ENCODE peak calls at places on chromosomes 16 and 17, in seven cellular contexts. B is HCT116, Y is GM23248, K is SK-N-SH, A is PC-9, O is hepatocyte, T is OCI-LY7. C is an unnamed sample.
A peak's percentile ranks its signal among the peaks of the same experiment; 100 is the strongest.

GRCh38 chr16:48123104-48123788 is 32.5 kb downstream of the ABCC12 start:
- DNase-seq in B (peak; percentile 85), A (peak; percentile 79), K (no peak), T (no peak), Y (peak; percentile 100), O (peak; percentile 63), C (no peak)

GRCh38 chr16:17070882-17071592 is 399.7 kb downstream of the XYLT1 start:
- DNase-seq in A (no peak), Y (peak; percentile 33), O (peak; percentile 22), T (peak; percentile 81), B (no peak), K (no peak), C (peak; percentile 79)

GRCh38 chr16:78762222-78762621 is 662.8 kb downstream of the WWOX start:
- DNase-seq in Y (no peak), A (no peak), B (no peak), O (no peak), K (no peak), T (no peak), C (no peak)

GRCh38 chr16:83200005-83200779 is 573.4 kb downstream of the CDH13 start:
- DNase-seq in B (no peak), A (no peak), T (peak; percentile 3), K (no peak), Y (peak; percentile 68), O (no peak), C (peak; percentile 17)

GRCh38 chr17:77281904-77282367 is 141.2 kb downstream of the SEC14L1 start:
- DNase-seq in Y (no peak), T (peak; percentile 74), B (no peak), K (no peak), O (peak; percentile 62), A (peak; percentile 29), C (peak; percentile 61)

GRCh38 chr17:1002771-1003555 is 6.0 kb downstream of the TIMM22 start:
- DNase-seq in T (no peak), Y (peak; percentile 84), B (no peak), O (no peak), K (no peak), A (no peak), C (no peak)

GRCh38 chr16:5502944-5503343 is 405.3 kb upstream of the EEF2KMT start:
- DNase-seq in B (no peak), Y (no peak), T (no peak), A (no peak), O (no peak), K (no peak), C (no peak)

GRCh38 chr16:12110361-12111107 is 134.0 kb downstream of the SNX29 start:
- DNase-seq in K (no peak), Y (no peak), A (no peak), T (no peak), O (no peak), B (no peak), C (no peak)

GRCh38 chr17:3960764-3961163 is 3.5 kb downstream of the ATP2A3 start:
- DNase-seq in A (no peak), Y (peak; percentile 34), T (no peak), K (no peak), B (no peak), O (no peak), C (no peak)

DNA sequence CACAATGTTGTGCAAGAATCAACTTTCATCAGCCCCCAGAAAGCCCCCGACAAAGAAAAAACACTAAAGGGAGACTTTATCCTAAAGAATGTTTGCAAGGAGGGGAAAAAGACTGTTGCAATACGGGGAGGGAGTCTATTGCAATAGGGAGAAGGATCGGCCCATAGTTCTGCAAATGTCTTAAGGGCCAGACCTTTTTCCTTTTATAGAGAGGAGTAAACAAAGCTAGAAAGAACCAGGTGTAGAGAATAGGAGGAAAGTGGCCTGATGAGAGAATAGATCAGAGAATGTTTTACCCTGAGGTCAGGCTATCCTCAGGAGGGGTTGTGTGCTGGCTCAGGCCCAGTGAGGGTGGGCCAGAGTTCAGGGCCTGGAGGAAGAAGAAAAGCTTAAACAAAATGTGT is 8.7 kb upstream of the CAVIN1 start:
- DNase-seq in B (no peak), O (no peak), A (no peak), Y (no peak), K (no peak), T (no peak), C (peak; percentile 57)
- H3K9me2 ChIP-seq in B (no peaks in the 10 kb centered on the region), O (no peaks in the 10 kb centered on the region), A (no peaks in the 10 kb centered on the region), Y (no peaks in the 10 kb centered on the region), K (no peaks in the 10 kb centered on the region), T (no peaks in the 10 kb centered on the region), C (no peaks in the 10 kb centered on the region)

DNA sequence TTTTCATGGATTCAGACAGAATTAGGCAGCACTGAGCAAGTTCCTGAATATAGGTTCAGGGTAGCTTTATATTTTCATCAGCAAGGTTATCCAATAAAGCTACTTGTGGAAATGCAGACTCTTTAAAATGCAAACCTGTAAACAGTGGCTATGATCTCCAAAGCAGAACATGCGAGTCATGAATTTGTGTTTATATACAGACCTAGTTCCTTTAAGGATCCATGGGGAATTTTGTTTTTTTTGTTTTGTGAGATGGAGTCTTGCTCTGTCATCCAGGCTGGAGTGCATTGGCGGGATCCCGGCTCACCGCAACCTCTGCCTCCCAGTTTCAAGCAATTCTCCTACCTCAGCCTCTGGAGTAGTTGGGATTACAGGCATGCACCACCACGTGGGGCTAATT is 14.8 kb downstream of the CLEC16A start:
- DNase-seq in B (no peak), O (no peak), K (no peak), A (no peak), T (no peak), Y (no peak), C (no peak)
- H3K9me2 ChIP-seq in B (no peaks in the 10 kb centered on the region), O (no peaks in the 10 kb centered on the region), K (no peaks in the 10 kb centered on the region), A (no peaks in the 10 kb centered on the region), T (no peaks in the 10 kb centered on the region), Y (no peaks in the 10 kb centered on the region), C (no peaks in the 10 kb centered on the region)

GRCh38 chr16:58605562-58605961 is 24.1 kb downstream of the CNOT1 start:
- DNase-seq in Y (no peak), O (no peak), A (no peak), K (no peak), B (no peak), T (no peak), C (no peak)
- H3K9me2 ChIP-seq in Y (no peaks in the 10 kb centered on the region), O (no peaks in the 10 kb centered on the region), A (no peaks in the 10 kb centered on the region), K (no peaks in the 10 kb centered on the region), B (no peaks in the 10 kb centered on the region), T (no peaks in the 10 kb centered on the region), C (no peaks in the 10 kb centered on the region)

GRCh38 chr16:82007189-82007588 is 4.1 kb downstream of the SDR42E1 start:
- DNase-seq in K (no peak), T (no peak), O (no peak), A (no peak), B (no peak), Y (no peak), C (no peak)
- H3K9me2 ChIP-seq in K (no peaks in the 10 kb centered on the region), T (no peaks in the 10 kb centered on the region), O (no peaks in the 10 kb centered on the region), A (no peaks in the 10 kb centered on the region), B (no peaks in the 10 kb centered on the region), Y (no peaks in the 10 kb centered on the region), C (no peaks in the 10 kb centered on the region)

GRCh38 chr16:51592535-51592934 is 441.5 kb upstream of the SALL1 start:
- DNase-seq in Y (no peak), K (no peak), T (no peak), O (no peak), A (no peak), B (no peak), C (no peak)

GRCh38 chr16:51596247-51596646 is 445.2 kb upstream of the SALL1 start:
- DNase-seq in K (no peak), T (no peak), O (no peak), B (no peak), Y (no peak), A (no peak), C (no peak)

GRCh38 chr16:51591480-51591879 is 440.4 kb upstream of the SALL1 start:
- DNase-seq in A (no peak), T (no peak), Y (no peak), K (no peak), O (no peak), B (no peak), C (no peak)

DNA sequence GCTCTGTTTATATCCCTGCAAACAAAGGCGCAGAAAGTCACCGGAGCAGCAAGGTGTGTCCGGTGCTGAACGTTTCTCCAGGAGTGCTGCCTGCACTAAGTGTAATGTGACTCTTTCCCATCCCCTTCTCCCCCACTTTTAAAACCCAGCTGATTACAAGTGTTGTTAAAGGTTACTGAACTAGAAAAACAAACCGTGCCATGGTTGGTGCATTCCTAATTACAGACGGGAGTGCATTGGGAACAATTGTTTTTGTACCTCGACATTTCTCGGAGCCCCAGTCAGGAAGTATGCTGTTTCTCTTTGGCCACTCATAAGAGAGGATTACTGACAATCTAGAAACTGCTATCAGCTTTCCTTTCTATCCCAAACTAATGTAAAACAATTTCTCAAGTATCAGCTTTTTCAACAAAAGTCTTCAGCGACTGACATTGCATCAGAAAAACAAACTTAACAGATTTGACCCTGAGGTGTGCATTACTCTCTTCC is 441.0 kb upstream of the SALL1 start:
- DNase-seq in B (no peak), K (no peak), A (no peak), O (peak; percentile 22), Y (no peak), T (no peak), C (peak; percentile 11)
- H3K9me2 ChIP-seq in B (no peaks in the 10 kb centered on the region), K (no peaks in the 10 kb centered on the region), A (no peaks in the 10 kb centered on the region), O (no peaks in the 10 kb centered on the region), Y (no peaks in the 10 kb centered on the region), T (no peaks in the 10 kb centered on the region), C (peaks cover 3% of the 10 kb centered on the region)

GRCh38 chr17:43810823-43811222 is 22.1 kb downstream of the MPP3 start:
- DNase-seq in T (no peak), Y (no peak), O (no peak), A (no peak), B (no peak), K (no peak), C (no peak)

GRCh38 chr17:43810226-43810715 is 22.7 kb downstream of the MPP3 start:
- DNase-seq in Y (no peak), K (no peak), O (no peak), A (no peak), B (no peak), T (no peak), C (no peak)

GRCh38 chr17:43812396-43813265 is 20.3 kb downstream of the MPP3 start:
- DNase-seq in T (no peak), A (no peak), B (no peak), O (no peak), K (no peak), Y (no peak), C (no peak)

GRCh38 chr17:43805117-43805516 is 24.9 kb downstream of the CFAP97D1 start:
- DNase-seq in O (no peak), A (no peak), Y (no peak), K (no peak), T (no peak), B (no peak), C (no peak)

DNA sequence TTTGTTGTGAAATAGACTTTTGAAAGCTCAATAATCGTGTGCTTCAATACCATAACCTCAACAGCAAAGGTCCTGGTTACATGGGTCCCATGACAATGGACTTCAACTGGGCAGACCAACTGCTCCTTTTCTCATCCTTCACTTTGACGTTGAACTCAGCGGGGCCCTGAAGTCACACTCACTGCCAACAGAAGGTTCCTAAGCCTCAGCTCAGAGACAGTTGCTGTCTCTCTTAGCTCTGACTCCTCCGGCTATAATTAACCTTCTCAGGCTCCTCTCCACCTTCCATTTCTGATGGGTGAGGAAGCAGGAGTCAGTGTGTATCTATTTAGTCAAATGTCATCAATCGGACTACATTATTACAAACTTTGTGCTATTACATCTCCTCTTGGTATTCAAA is 23.8 kb downstream of the MPP3 start:
- DNase-seq in B (no peak), K (no peak), A (no peak), T (no peak), O (no peak), Y (no peak), C (no peak)
- H3K9me2 ChIP-seq in B (no peaks in the 10 kb centered on the region), K (no peaks in the 10 kb centered on the region), A (no peaks in the 10 kb centered on the region), T (no peaks in the 10 kb centered on the region), O (no peaks in the 10 kb centered on the region), Y (no peaks in the 10 kb centered on the region), C (no peaks in the 10 kb centered on the region)

C was measured in GM23338.